ENCODE peak calls at places on chromosomes 3 and 15, in eight cellular contexts. V is astrocyte of the spinal cord, C is NCI-H748 treated with DMSO at 0.1 percent for 48 hours, F is IMR-90, J is NCI-H510A treated with DMSO at 0.1 percent for 48 hours, B is thyroid gland, P is GM03348, M is erythroblast. H is an unnamed sample.

GRCh38 chr3:61141184-61141583 is 110.1 kb downstream of the FHIT start:
- DNase-seq in C (no peak), F (no peak), J (no peak), B (no peak), P (no peak), V (no peak), M (no peak), H (no peak)

GRCh38 chr3:61564405-61565059 is 3.2 kb downstream of the PTPRG start:
- DNase-seq in M (no peak), J (no peak), V (peak), P (peak), B (peak), F (peak), C (no peak), H (no peak)

GRCh38 chr3:118932822-118933558 is 101.7 kb downstream of the IGSF11 start:
- DNase-seq in B (no peak), M (peak), C (no peak), F (no peak), V (no peak), P (peak), J (no peak), H (no peak)

GRCh38 chr3:32850636-32851035 is 32.8 kb downstream of the TRIM71 start:
- DNase-seq in F (no peak), B (no peak), M (peak), C (no peak), P (no peak), V (no peak), J (no peak), H (no peak)

GRCh38 chr15:74978077-74978476 is 17.3 kb upstream of the SCAMP5 start:
- DNase-seq in J (no peak), B (no peak), M (no peak), F (no peak), V (no peak), C (no peak), P (no peak), H (no peak)

GRCh38 chr3:195226900-195227447 is 44.0 kb downstream of the XXYLT1 start:
- DNase-seq in B (peak), C (no peak), M (peak), J (no peak), F (peak), P (no peak), V (no peak), H (no peak)

GRCh38 chr3:52845691-52846426 is 11.0 kb upstream of the MUSTN1 start:
- DNase-seq in V (no peak), C (no peak), P (peak), M (peak), J (no peak), F (no peak), B (no peak), H (no peak)

GRCh38 chr3:52245322-52246263 is at the start of gene PPM1M:
- DNase-seq in P (peak), F (peak), B (peak), V (peak), M (peak), J (no peak), C (no peak), H (peak)

H was measured in NCI-H345.